ENCODE peak calls at places on chromosomes 12 and 14, in eight cellular contexts. D, J, M, R, X, A, P and B are unnamed samples.

GRCh38 chr14:99644723-99645544 is at the start of gene HHIPL1:
- DNase-seq in D (peak), J (no peak), X (no peak), P (peak), R (no peak), A (peak), M (peak), B (no peak)

GRCh38 chr12:46372852-46373302 is 304 bp upstream of the SLC38A2 start:
- DNase-seq in J (no peak), P (no peak), A (no peak), X (no peak), R (no peak), D (peak), M (no peak), B (no peak)

GRCh38 chr12:109752117-109753053 is 38.8 kb downstream of the FAM222A start:
- DNase-seq in D (peak), X (no peak), M (no peak), J (no peak), R (no peak), P (no peak), A (no peak), B (no peak)

GRCh38 chr14:69077841-69078240 is 75.1 kb downstream of the DCAF5 start:
- DNase-seq in D (no peak), R (no peak), X (peak), P (no peak), A (peak), M (no peak), J (peak), B (peak)

GRCh38 chr12:50425859-50426258 is 25.2 kb downstream of the LARP4 start:
- DNase-seq in R (no peak), P (no peak), X (no peak), A (no peak), M (peak), J (no peak), D (peak), B (peak)

GRCh38 chr12:42807251-42807650 is 217.7 kb upstream of the PRICKLE1 start:
- DNase-seq in J (no peak), A (no peak), R (no peak), P (no peak), X (no peak), M (no peak), D (no peak), B (no peak)

GRCh38 chr14:86057018-86057667 is 527.2 kb downstream of the FLRT2 start:
- DNase-seq in A (peak), P (no peak), M (peak), J (peak), X (no peak), R (peak), D (peak), B (peak)

GRCh38 chr14:71582705-71583104 is 349.5 kb upstream of the RGS6 start:
- DNase-seq in D (no peak), P (no peak), M (no peak), J (peak), X (no peak), R (no peak), A (peak), B (no peak)

GRCh38 chr12:53042607-53043454 is 7.0 kb upstream of the TNS2 start:
- DNase-seq in P (no peak), D (no peak), J (no peak), M (no peak), A (no peak), X (no peak), R (no peak), B (no peak)

GRCh38 chr12:110548678-110549077 is 34.4 kb downstream of the PPTC7 start:
- DNase-seq in X (no peak), R (no peak), J (no peak), P (no peak), M (no peak), D (no peak), A (peak), B (no peak)

GRCh38 chr14:29926701-29927595 is 699 bp downstream of the PRKD1 start:
- DNase-seq in X (peak), A (peak), M (peak), J (peak), D (peak), R (no peak), P (peak), B (peak)

GRCh38 chr12:116933101-116933500 is 22.4 kb downstream of the FBXW8 start:
- DNase-seq in A (no peak), M (no peak), P (no peak), R (no peak), X (no peak), D (no peak), J (no peak), B (no peak)

GRCh38 chr12:126891789-126892188 is 1375.2 kb upstream of the TMEM132C start:
- DNase-seq in R (no peak), D (no peak), P (no peak), M (no peak), A (no peak), J (no peak), X (no peak), B (no peak)

GRCh38 chr14:86217523-86217922 is 687.6 kb downstream of the FLRT2 start:
- DNase-seq in D (peak), J (no peak), P (no peak), A (no peak), R (no peak), X (no peak), M (peak), B (no peak)

GRCh38 chr14:36217027-36217426 is 40.5 kb upstream of the PTCSC3 start:
- DNase-seq in A (no peak), P (no peak), R (no peak), M (no peak), D (no peak), J (no peak), X (no peak), B (no peak)

GRCh38 chr14:64885555-64885954 is 5.8 kb upstream of the SPTB start:
- DNase-seq in D (no peak), M (no peak), A (no peak), J (no peak), R (no peak), X (no peak), P (no peak), B (no peak)

GRCh38 chr14:64879635-64880381 is at the start of gene SPTB:
- DNase-seq in X (peak), A (no peak), J (no peak), R (no peak), M (peak), P (peak), D (peak), B (peak)

GRCh38 chr14:64878775-64879634 is 702 bp downstream of the SPTB start:
- DNase-seq in A (no peak), M (peak), R (no peak), P (no peak), X (peak), D (peak), J (no peak), B (no peak)

GRCh38 chr14:64875350-64875749 is 4.4 kb downstream of the SPTB start:
- DNase-seq in R (no peak), D (no peak), P (no peak), X (no peak), J (no peak), M (no peak), A (no peak), B (no peak)

GRCh38 chr14:64880382-64881121 is 845 bp upstream of the SPTB start:
- DNase-seq in A (no peak), J (no peak), D (peak), M (peak), R (no peak), P (peak), X (peak), B (peak)
- TF ChIP-seq CTCF in A (no peak), J (no peak), D (no peak), M (no peak), R (no peak), P (no peak), X (no peak), B (no peak)

GRCh38 chr12:124661382-124661781 is 94.0 kb upstream of the NCOR2 start:
- DNase-seq in M (no peak), P (no peak), X (no peak), A (no peak), D (no peak), R (no peak), J (no peak), B (no peak)
- TF ChIP-seq CTCF in M (no peak), P (no peak), X (no peak), A (peak), D (no peak), R (peak), J (peak), B (no peak)

GRCh38 chr12:3473171-3473570 is 17.8 kb upstream of the PRMT8 start:
- DNase-seq in P (no peak), M (no peak), J (no peak), D (no peak), A (no peak), X (no peak), R (no peak), B (no peak)
- TF ChIP-seq CTCF in P (no peak), M (no peak), J (no peak), D (no peak), A (no peak), X (no peak), R (no peak), B (no peak)

GRCh38 chr12:15151141-15152091 is 69.8 kb downstream of the RERG start:
- DNase-seq in J (peak), A (peak), R (no peak), P (no peak), D (no peak), X (no peak), M (peak), B (peak)
- TF ChIP-seq CTCF in J (peak), A (peak), R (peak), P (peak), D (no peak), X (peak), M (peak), B (peak)

GRCh38 chr12:121124402-121125109 is 8.1 kb upstream of the P2RX7 start:
- DNase-seq in A (peak), R (peak), J (peak), X (peak), M (no peak), P (no peak), D (no peak), B (peak)
- TF ChIP-seq CTCF in A (no peak), R (no peak), J (no peak), X (no peak), M (no peak), P (no peak), D (no peak), B (no peak)

GRCh38 chr14:94179244-94179643 is 5.1 kb downstream of the PPP4R4 start:
- DNase-seq in J (no peak), R (no peak), P (no peak), D (no peak), X (no peak), A (no peak), M (no peak), B (no peak)

GRCh38 chr14:94181835-94182234 is 7.7 kb downstream of the PPP4R4 start:
- DNase-seq in A (no peak), R (no peak), M (no peak), J (no peak), X (no peak), D (no peak), P (no peak), B (no peak)

GRCh38 chr14:94176808-94177207 is 2.7 kb downstream of the PPP4R4 start:
- DNase-seq in M (no peak), J (no peak), X (no peak), A (no peak), D (no peak), P (no peak), R (no peak), B (peak)

GRCh38 chr14:94177806-94178205 is 3.7 kb downstream of the PPP4R4 start:
- DNase-seq in J (no peak), D (no peak), X (no peak), P (no peak), A (no peak), R (no peak), M (peak), B (no peak)

GRCh38 chr14:94180655-94181271 is 6.6 kb downstream of the PPP4R4 start:
- DNase-seq in A (peak), X (peak), D (no peak), P (no peak), M (peak), J (peak), R (no peak), B (peak)
- TF ChIP-seq CTCF in A (peak), X (peak), D (no peak), P (peak), M (peak), J (peak), R (peak), B (peak)

GRCh38 chr14:101182476-101182875 is 279.0 kb upstream of the RTL1 start:
- DNase-seq in D (no peak), J (no peak), P (no peak), M (no peak), R (no peak), X (no peak), A (no peak), B (no peak)

GRCh38 chr14:101185081-101185835 is 281.7 kb upstream of the RTL1 start:
- DNase-seq in A (no peak), D (no peak), M (no peak), J (no peak), P (no peak), X (no peak), R (no peak), B (no peak)

GRCh38 chr14:101184104-101184455 is 280.6 kb upstream of the RTL1 start:
- DNase-seq in R (no peak), D (no peak), X (no peak), P (no peak), J (no peak), A (no peak), M (no peak), B (no peak)

GRCh38 chr14:101184562-101184961 is 281.0 kb upstream of the RTL1 start:
- DNase-seq in X (no peak), R (no peak), J (no peak), P (no peak), M (no peak), D (no peak), A (no peak), B (no peak)

DNA sequence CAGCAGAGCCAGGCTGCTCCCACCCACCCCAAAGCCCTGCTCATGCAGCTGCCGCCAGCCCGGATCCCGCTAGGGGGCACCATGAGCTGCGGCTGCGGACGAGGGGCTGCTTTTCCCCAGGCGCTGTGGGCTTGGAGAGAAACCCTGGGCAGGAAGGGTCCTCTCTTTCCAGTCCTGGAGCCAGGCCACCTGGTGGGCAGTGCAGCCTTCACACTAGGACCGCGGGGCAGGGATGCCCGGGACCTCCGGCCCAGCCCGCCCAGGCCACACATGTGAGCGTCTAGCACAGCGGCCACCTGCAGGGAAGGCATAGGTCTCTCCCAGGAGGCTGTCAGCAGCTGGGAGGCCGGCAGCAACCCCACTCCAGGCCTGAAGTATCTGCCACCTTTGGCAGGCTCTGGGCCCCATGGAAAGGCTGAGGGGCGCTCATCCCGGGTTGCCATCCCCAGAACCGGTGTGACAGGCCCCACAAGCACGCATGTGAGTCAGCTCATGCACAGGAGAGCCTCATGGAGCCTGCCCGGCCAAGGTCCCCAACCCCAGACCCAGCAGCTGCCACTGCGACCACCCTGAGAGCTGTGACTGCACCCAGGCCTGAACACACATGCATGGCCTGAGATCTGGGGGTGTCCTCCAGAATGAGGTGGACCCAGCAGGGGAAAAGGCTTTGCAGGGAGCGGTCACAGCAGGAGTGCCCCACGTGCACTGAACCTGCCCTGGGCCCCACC is 280.0 kb upstream of the RTL1 start:
- DNase-seq in X (no peak), M (peak), D (peak), J (no peak), R (no peak), P (no peak), A (no peak), B (no peak)
- TF ChIP-seq CTCF in X (peak), M (peak), D (peak), J (peak), R (no peak), P (peak), A (no peak), B (no peak)

GRCh38 chr12:92619026-92619425 is 83.8 kb upstream of the PLEKHG7 start:
- DNase-seq in P (no peak), M (no peak), A (no peak), R (no peak), D (no peak), X (no peak), J (no peak), B (peak)
- TF ChIP-seq CTCF in P (no peak), M (no peak), A (no peak), R (no peak), D (no peak), X (no peak), J (no peak), B (no peak)

DNA sequence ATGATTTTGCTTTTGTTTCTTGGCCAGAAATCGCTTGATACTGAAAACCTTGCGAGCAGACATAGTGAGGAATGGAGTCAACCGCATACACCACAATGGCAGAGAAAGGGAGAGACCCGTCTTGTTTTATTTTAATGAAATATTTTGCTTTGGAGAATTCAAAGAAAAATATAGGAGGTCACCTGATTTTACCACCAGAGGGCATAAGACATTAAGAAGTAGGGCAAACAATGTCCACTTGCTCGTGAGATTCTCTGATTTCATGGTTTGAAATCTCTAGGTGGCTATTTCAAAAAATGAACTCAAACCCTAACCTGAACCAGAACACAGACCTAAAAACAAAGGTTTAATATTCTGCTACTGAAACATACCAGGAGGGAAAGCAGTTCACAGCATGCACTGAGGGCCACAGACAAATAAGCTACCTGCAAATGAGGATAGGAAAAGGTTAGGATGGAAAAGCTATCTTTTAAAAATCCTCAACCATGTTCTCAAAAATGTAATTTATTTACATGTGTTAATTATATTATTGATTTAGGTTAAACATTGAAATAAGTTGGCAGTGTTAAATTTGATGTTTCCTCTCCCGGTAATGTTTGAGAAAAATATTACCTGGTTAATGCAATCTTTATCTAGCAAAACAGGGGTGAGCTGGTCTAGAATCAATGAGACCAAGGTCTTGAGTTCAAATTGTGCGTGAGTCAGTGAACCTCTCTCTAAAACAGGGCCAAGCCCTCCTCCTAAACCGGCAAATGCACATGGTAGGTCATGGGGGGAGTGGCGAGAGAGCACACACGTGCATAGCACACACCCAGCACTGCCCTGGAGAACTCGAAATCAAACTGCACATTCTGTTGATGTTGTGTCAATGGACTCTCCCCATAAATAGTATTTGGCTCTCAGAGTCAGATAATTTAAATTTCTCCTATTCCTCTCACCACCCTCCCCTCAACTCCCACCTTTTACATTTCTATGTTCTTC is 12.5 kb downstream of the IFNG-AS1 start:
- DNase-seq in P (no peak), J (peak), X (no peak), M (peak), R (peak), A (peak), D (no peak), B (peak)
- TF ChIP-seq CTCF in P (peak), J (peak), X (peak), M (peak), R (peak), A (peak), D (no peak), B (peak)